ENCODE peak calls at places on chromosome 7, in five cellular contexts. B is posterior vena cava, Q is neural progenitor cell, S is T-cell, T is NCI-H2107. X is an unnamed sample.

GRCh38 chr7:18906901-18907300 is 210.5 kb downstream of the TWIST1 start:
- DNase-seq in B (no peak), Q (peak; percentile 18), S (no peak), T (no peak), X (no peak)

GRCh38 chr7:157337316-157338149 is 729 bp downstream of the DNAJB6 start:
- DNase-seq in B (peak; percentile 92), Q (peak; percentile 74), S (peak; percentile 48), T (no peak), X (peak; percentile 48)

GRCh38 chr7:158246960-158247673 is 340.5 kb downstream of the PTPRN2 start:
- DNase-seq in B (peak; percentile 59), Q (no peak), S (no peak), T (no peak), X (no peak)

GRCh38 chr7:1068013-1068412 is 19.9 kb upstream of the GPER1 start:
- DNase-seq in B (no peak), Q (no peak), S (no peak), T (no peak), X (no peak)

GRCh38 chr7:55370001-55370400 is 4.9 kb downstream of the LANCL2 start:
- DNase-seq in B (no peak), Q (no peak), S (no peak), T (no peak), X (no peak)

GRCh38 chr7:73978681-73979563 is 49.1 kb upstream of the ELN start:
- DNase-seq in B (peak; percentile 76), Q (peak; percentile 49), S (no peak), T (peak; percentile 90), X (no peak)

GRCh38 chr7:45136106-45137060 is 21.2 kb upstream of the RAMP3 start:
- DNase-seq in B (peak; percentile 78), Q (peak; percentile 80), S (peak; percentile 46), T (peak; percentile 42), X (peak; percentile 63)

GRCh38 chr7:107697246-107698044 is 36.8 kb downstream of the SLC26A4 start:
- DNase-seq in B (no peak), Q (no peak), S (no peak), T (no peak), X (no peak)

GRCh38 chr7:47460251-47460989 is 121.5 kb downstream of the TNS3 start:
- DNase-seq in B (peak; percentile 50), Q (no peak), S (no peak), T (peak; percentile 63), X (no peak)

X was measured in activated gamma-delta T cell treated with Interleukin-2 at 50 U/mL for 16 hours.